ENCODE peak calls at places on chromosomes 4 and X, in eight cellular contexts. A is myocyte, P is PC-3, T is H9, D is GM23338, C is MV-4-11, E is NCI-H2171 treated with DMSO at 0.1 percent for 48 hours, W is nephron progenitor cell. G is an unnamed sample.
A peak's percentile ranks its signal among the peaks of the same experiment; 100 is the strongest.

GRCh38 chr4:143587703-143588102 is 74.2 kb downstream of the SMARCA5 start:
- DNase-seq in A (peak; percentile 3), P (peak; percentile 51), T (no peak), D (no peak), C (no peak), E (no peak), W (no peak), G (no peak)

GRCh38 chr4:170157670-170158069 is 67.9 kb upstream of the AADAT start:
- DNase-seq in A (no peak), P (no peak), T (no peak), D (no peak), C (no peak), E (no peak), W (no peak), G (no peak)

GRCh38 chr4:91621446-91621845 is 682.3 kb upstream of the GRID2 start:
- DNase-seq in A (no peak), P (peak; percentile 36), T (no peak), D (no peak), C (no peak), E (no peak), W (no peak), G (no peak)

GRCh38 chr4:71270901-71271300 is 67.9 kb upstream of the SLC4A4 start:
- DNase-seq in A (peak; percentile 67), P (peak; percentile 73), T (peak; percentile 38), D (peak; percentile 63), C (no peak), E (peak; percentile 3), W (peak; percentile 35), G (no peak)

GRCh38 chr4:54226399-54227260 is 2.5 kb upstream of the PDGFRA start:
- DNase-seq in A (no peak), P (no peak), T (peak; percentile 50), D (peak; percentile 66), C (no peak), E (no peak), W (peak; percentile 47), G (peak; percentile 94)

GRCh38 chr4:184444215-184444952 is 30.0 kb downstream of the IRF2 start:
- DNase-seq in A (no peak), P (no peak), T (no peak), D (no peak), C (no peak), E (no peak), W (no peak), G (no peak)

GRCh38 chr4:1839306-1839705 is 16.6 kb downstream of the LETM1 start:
- DNase-seq in A (no peak), P (no peak), T (no peak), D (no peak), C (no peak), E (no peak), W (no peak), G (no peak)

GRCh38 chrX:49171752-49172279 is at the start of gene PLP2:
- DNase-seq in A (peak; percentile 80), P (peak; percentile 75), T (no peak), D (peak; percentile 21), C (peak; percentile 49), E (peak; percentile 46), W (peak; percentile 27), G (peak; percentile 14)

GRCh38 chr4:145481164-145481941 is at the start of gene SMAD1:
- DNase-seq in A (peak; percentile 93), P (peak; percentile 81), T (peak; percentile 69), D (peak; percentile 84), C (no peak), E (peak; percentile 50), W (peak; percentile 82), G (peak; percentile 90)

GRCh38 chr4:42816189-42816588 is 76.3 kb upstream of the GRXCR1 start:
- DNase-seq in A (no peak), P (no peak), T (no peak), D (no peak), C (no peak), E (no peak), W (no peak), G (no peak)

GRCh38 chr4:90328558-90328957 is 201.4 kb downstream of the CCSER1 start:
- DNase-seq in A (peak; percentile 75), P (peak; percentile 67), T (no peak), D (peak; percentile 12), C (no peak), E (peak; percentile 49), W (no peak), G (peak; percentile 90)

GRCh38 chr4:76301068-76301774 is 5.3 kb upstream of the STBD1 start:
- DNase-seq in A (peak; percentile 98), P (peak; percentile 88), T (no peak), D (no peak), C (peak; percentile 89), E (no peak), W (no peak), G (peak; percentile 69)

GRCh38 chr4:8842614-8843013 is 29.0 kb downstream of the HMX1 start:
- DNase-seq in A (no peak), P (no peak), T (no peak), D (no peak), C (no peak), E (no peak), W (no peak), G (no peak)

GRCh38 chr4:1903035-1903434 is 31.8 kb downstream of the NSD2 start:
- DNase-seq in A (no peak), P (no peak), T (no peak), D (no peak), C (no peak), E (no peak), W (no peak), G (no peak)

GRCh38 chr4:149045731-149046130 is 603.5 kb upstream of the NR3C2 start:
- DNase-seq in A (no peak), P (no peak), T (no peak), D (no peak), C (no peak), E (no peak), W (no peak), G (no peak)

GRCh38 chrX:13398839-13399238 is 79.0 kb upstream of the ATXN3L start:
- DNase-seq in A (peak; percentile 48), P (no peak), T (no peak), D (no peak), C (no peak), E (no peak), W (no peak), G (no peak)

GRCh38 chr4:138636791-138637190 is 378.8 kb upstream of the NOCT start:
- DNase-seq in A (no peak), P (no peak), T (no peak), D (no peak), C (no peak), E (no peak), W (no peak), G (no peak)